ENCODE peak calls at places on chromosomes 1 and 21, in ten cellular contexts. One of them, this sample, is unnamed.

GRCh38 chr1:200442537-200443169 is 32.8 kb upstream of the ZNF281 start:
- DNase-seq in heart right ventricle: no peak
- DNase-seq in sigmoid colon: no peak
- DNase-seq in T47D: no peak
- DNase-seq in esophagus squamous epithelium: no peak
- DNase-seq in T follicular helper cell: no peak
- DNase-seq in B cell: no peak
- DNase-seq in ureter: no peak
- DNase-seq in stimulated activated CD4-positive, alpha-beta T cell treated with anti-CD3 and anti-CD28 coated beads, TNF-alpha, amount 100 ng/mL, for 24 hours: no peak
- DNase-seq in NCI-H748 treated with DMSO at 0.1 percent for 48 hours: no peak
- DNase-seq in this sample: no peak

GRCh38 chr1:205703072-205703471 is 22.8 kb upstream of the SLC45A3 start:
- DNase-seq in heart right ventricle: no peak
- DNase-seq in sigmoid colon: no peak
- DNase-seq in T47D: no peak
- DNase-seq in esophagus squamous epithelium: no peak
- DNase-seq in T follicular helper cell: no peak
- DNase-seq in B cell: no peak
- DNase-seq in ureter: no peak
- DNase-seq in stimulated activated CD4-positive, alpha-beta T cell treated with anti-CD3 and anti-CD28 coated beads, TNF-alpha, amount 100 ng/mL, for 24 hours: no peak
- DNase-seq in NCI-H748 treated with DMSO at 0.1 percent for 48 hours: peak
- DNase-seq in this sample: no peak

GRCh38 chr1:177206831-177207230 is 36.1 kb downstream of the BRINP2 start:
- DNase-seq in heart right ventricle: no peak
- DNase-seq in sigmoid colon: no peak
- DNase-seq in T47D: no peak
- DNase-seq in esophagus squamous epithelium: no peak
- DNase-seq in T follicular helper cell: no peak
- DNase-seq in B cell: no peak
- DNase-seq in ureter: no peak
- DNase-seq in stimulated activated CD4-positive, alpha-beta T cell treated with anti-CD3 and anti-CD28 coated beads, TNF-alpha, amount 100 ng/mL, for 24 hours: no peak
- DNase-seq in NCI-H748 treated with DMSO at 0.1 percent for 48 hours: no peak
- DNase-seq in this sample: no peak

GRCh38 chr1:58545591-58546519 is 671 bp downstream of the OMA1 start:
- DNase-seq in heart right ventricle: peak
- DNase-seq in sigmoid colon: peak
- DNase-seq in T47D: peak
- DNase-seq in esophagus squamous epithelium: peak
- DNase-seq in T follicular helper cell: peak
- DNase-seq in B cell: peak
- DNase-seq in ureter: peak
- DNase-seq in stimulated activated CD4-positive, alpha-beta T cell treated with anti-CD3 and anti-CD28 coated beads, TNF-alpha, amount 100 ng/mL, for 24 hours: peak
- DNase-seq in NCI-H748 treated with DMSO at 0.1 percent for 48 hours: no peak
- DNase-seq in this sample: no peak

GRCh38 chr21:44955803-44956175 is 16.0 kb downstream of the SLX9 start:
- DNase-seq in heart right ventricle: no peak
- DNase-seq in sigmoid colon: no peak
- DNase-seq in T47D: no peak
- DNase-seq in esophagus squamous epithelium: no peak
- DNase-seq in T follicular helper cell: no peak
- DNase-seq in B cell: no peak
- DNase-seq in ureter: no peak
- DNase-seq in stimulated activated CD4-positive, alpha-beta T cell treated with anti-CD3 and anti-CD28 coated beads, TNF-alpha, amount 100 ng/mL, for 24 hours: no peak
- DNase-seq in NCI-H748 treated with DMSO at 0.1 percent for 48 hours: no peak
- DNase-seq in this sample: no peak

GRCh38 chr1:27342778-27343638 is 1.2 kb downstream of the SYTL1 start:
- DNase-seq in heart right ventricle: no peak
- DNase-seq in sigmoid colon: no peak
- DNase-seq in T47D: peak
- DNase-seq in esophagus squamous epithelium: no peak
- DNase-seq in T follicular helper cell: peak
- DNase-seq in B cell: peak
- DNase-seq in ureter: peak
- DNase-seq in stimulated activated CD4-positive, alpha-beta T cell treated with anti-CD3 and anti-CD28 coated beads, TNF-alpha, amount 100 ng/mL, for 24 hours: peak
- DNase-seq in NCI-H748 treated with DMSO at 0.1 percent for 48 hours: no peak
- DNase-seq in this sample: no peak

GRCh38 chr1:2194319-2194897 is at the start of gene FAAP20:
- DNase-seq in heart right ventricle: no peak
- DNase-seq in sigmoid colon: peak
- DNase-seq in T47D: peak
- DNase-seq in esophagus squamous epithelium: no peak
- DNase-seq in T follicular helper cell: no peak
- DNase-seq in B cell: peak
- DNase-seq in ureter: no peak
- DNase-seq in stimulated activated CD4-positive, alpha-beta T cell treated with anti-CD3 and anti-CD28 coated beads, TNF-alpha, amount 100 ng/mL, for 24 hours: peak
- DNase-seq in NCI-H748 treated with DMSO at 0.1 percent for 48 hours: no peak
- DNase-seq in this sample: no peak

GRCh38 chr1:5936126-5936525 is 56.1 kb downstream of the NPHP4 start:
- DNase-seq in heart right ventricle: no peak
- DNase-seq in sigmoid colon: no peak
- DNase-seq in T47D: no peak
- DNase-seq in esophagus squamous epithelium: no peak
- DNase-seq in T follicular helper cell: no peak
- DNase-seq in B cell: no peak
- DNase-seq in ureter: peak
- DNase-seq in stimulated activated CD4-positive, alpha-beta T cell treated with anti-CD3 and anti-CD28 coated beads, TNF-alpha, amount 100 ng/mL, for 24 hours: no peak
- DNase-seq in NCI-H748 treated with DMSO at 0.1 percent for 48 hours: no peak
- DNase-seq in this sample: no peak

GRCh38 chr1:151756291-151756690 is 7.0 kb downstream of the MRPL9 start:
- DNase-seq in heart right ventricle: no peak
- DNase-seq in sigmoid colon: no peak
- DNase-seq in T47D: no peak
- DNase-seq in esophagus squamous epithelium: no peak
- DNase-seq in T follicular helper cell: no peak
- DNase-seq in B cell: no peak
- DNase-seq in ureter: no peak
- DNase-seq in stimulated activated CD4-positive, alpha-beta T cell treated with anti-CD3 and anti-CD28 coated beads, TNF-alpha, amount 100 ng/mL, for 24 hours: no peak
- DNase-seq in NCI-H748 treated with DMSO at 0.1 percent for 48 hours: no peak
- DNase-seq in this sample: no peak

GRCh38 chr1:23103001-23103879 is 65.4 kb downstream of the LUZP1 start:
- DNase-seq in heart right ventricle: no peak
- DNase-seq in sigmoid colon: no peak
- DNase-seq in T47D: no peak
- DNase-seq in esophagus squamous epithelium: no peak
- DNase-seq in T follicular helper cell: no peak
- DNase-seq in B cell: no peak
- DNase-seq in ureter: no peak
- DNase-seq in stimulated activated CD4-positive, alpha-beta T cell treated with anti-CD3 and anti-CD28 coated beads, TNF-alpha, amount 100 ng/mL, for 24 hours: no peak
- DNase-seq in NCI-H748 treated with DMSO at 0.1 percent for 48 hours: no peak
- DNase-seq in this sample: no peak

GRCh38 chr1:213960963-213961362 is 26.8 kb upstream of the PROX1 start:
- DNase-seq in heart right ventricle: no peak
- DNase-seq in sigmoid colon: no peak
- DNase-seq in T47D: no peak
- DNase-seq in esophagus squamous epithelium: no peak
- DNase-seq in T follicular helper cell: no peak
- DNase-seq in B cell: no peak
- DNase-seq in ureter: no peak
- DNase-seq in stimulated activated CD4-positive, alpha-beta T cell treated with anti-CD3 and anti-CD28 coated beads, TNF-alpha, amount 100 ng/mL, for 24 hours: no peak
- DNase-seq in NCI-H748 treated with DMSO at 0.1 percent for 48 hours: no peak
- DNase-seq in this sample: no peak

GRCh38 chr1:201944639-201945038 is 1.7 kb downstream of the LMOD1 start:
- DNase-seq in heart right ventricle: no peak
- DNase-seq in sigmoid colon: no peak
- DNase-seq in T47D: no peak
- DNase-seq in esophagus squamous epithelium: no peak
- DNase-seq in T follicular helper cell: no peak
- DNase-seq in B cell: no peak
- DNase-seq in ureter: no peak
- DNase-seq in stimulated activated CD4-positive, alpha-beta T cell treated with anti-CD3 and anti-CD28 coated beads, TNF-alpha, amount 100 ng/mL, for 24 hours: no peak
- DNase-seq in NCI-H748 treated with DMSO at 0.1 percent for 48 hours: no peak
- DNase-seq in this sample: no peak

GRCh38 chr1:115123116-115123515 is 33.8 kb upstream of the TSPAN2 start:
- DNase-seq in heart right ventricle: no peak
- DNase-seq in sigmoid colon: no peak
- DNase-seq in T47D: no peak
- DNase-seq in esophagus squamous epithelium: no peak
- DNase-seq in T follicular helper cell: no peak
- DNase-seq in B cell: no peak
- DNase-seq in ureter: no peak
- DNase-seq in stimulated activated CD4-positive, alpha-beta T cell treated with anti-CD3 and anti-CD28 coated beads, TNF-alpha, amount 100 ng/mL, for 24 hours: no peak
- DNase-seq in NCI-H748 treated with DMSO at 0.1 percent for 48 hours: no peak
- DNase-seq in this sample: no peak